ENCODE peak calls at places on chromosomes 1 and 21, in nine cellular contexts. N, Q, W, V, J, G, Z, U and A are unnamed samples.

GRCh38 chr1:97930472-97930871 is 9.6 kb upstream of the DPYD start:
- DNase-seq in N (peak; percentile 57), Q (no peak), W (no peak), V (no peak), J (no peak), G (no peak), Z (no peak), U (no peak), A (peak; percentile 94)

GRCh38 chr1:202144510-202145324 is at the start of gene ARL8A:
- DNase-seq in N (peak; percentile 58), Q (peak; percentile 41), W (peak; percentile 64), V (peak; percentile 90), J (no peak), G (peak; percentile 71), Z (peak; percentile 62), U (peak; percentile 77), A (peak; percentile 19)

GRCh38 chr1:52234014-52234413 is 92.1 kb downstream of the ZFYVE9 start:
- DNase-seq in N (no peak), Q (no peak), W (no peak), V (no peak), J (no peak), G (no peak), Z (no peak), U (no peak), A (no peak)

GRCh38 chr1:67652800-67653199 is 32.2 kb upstream of the GADD45A start:
- DNase-seq in N (no peak), Q (no peak), W (no peak), V (no peak), J (peak; percentile 71), G (no peak), Z (no peak), U (peak; percentile 68), A (peak; percentile 14)

GRCh38 chr1:48566492-48566891 is 94.5 kb upstream of the SPATA6 start:
- DNase-seq in N (no peak), Q (no peak), W (no peak), V (no peak), J (no peak), G (no peak), Z (no peak), U (no peak), A (no peak)

GRCh38 chr1:154353460-154353904 is 28.2 kb downstream of the ATP8B2 start:
- DNase-seq in N (peak; percentile 59), Q (peak; percentile 62), W (no peak), V (no peak), J (no peak), G (peak; percentile 23), Z (no peak), U (no peak), A (no peak)

GRCh38 chr1:231390071-231390470 is 32.0 kb downstream of the EGLN1 start:
- DNase-seq in N (no peak), Q (no peak), W (no peak), V (no peak), J (peak; percentile 21), G (no peak), Z (no peak), U (peak; percentile 52), A (no peak)

GRCh38 chr1:66730462-66730861 is 21.8 kb upstream of the DYNLT5 start:
- DNase-seq in N (no peak), Q (no peak), W (peak; percentile 57), V (no peak), J (no peak), G (no peak), Z (no peak), U (no peak), A (no peak)

GRCh38 chr1:150881331-150882070 is 5.1 kb upstream of the ARNT start:
- DNase-seq in N (no peak), Q (no peak), W (no peak), V (no peak), J (peak; percentile 96), G (no peak), Z (no peak), U (no peak), A (no peak)

GRCh38 chr1:113101588-113101987 is 28.6 kb downstream of the LRIG2 start:
- DNase-seq in N (no peak), Q (no peak), W (no peak), V (no peak), J (no peak), G (no peak), Z (no peak), U (no peak), A (no peak)

GRCh38 chr1:236342403-236343245 is 51.5 kb upstream of the EDARADD start:
- DNase-seq in N (no peak), Q (no peak), W (no peak), V (no peak), J (peak; percentile 3), G (no peak), Z (no peak), U (no peak), A (no peak)

GRCh38 chr1:215156232-215156631 is 73.7 kb downstream of the KCNK2 start:
- DNase-seq in N (no peak), Q (no peak), W (no peak), V (no peak), J (no peak), G (no peak), Z (no peak), U (no peak), A (no peak)

GRCh38 chr21:15224346-15225086 is 159.7 kb upstream of the NRIP1 start:
- DNase-seq in N (no peak), Q (no peak), W (no peak), V (no peak), J (peak; percentile 3), G (no peak), Z (no peak), U (peak; percentile 21), A (no peak)

GRCh38 chr1:24586970-24587820 is 31.3 kb downstream of the NCMAP start:
- DNase-seq in N (peak; percentile 57), Q (peak; percentile 64), W (peak; percentile 81), V (peak; percentile 71), J (peak; percentile 14), G (peak; percentile 69), Z (no peak), U (peak; percentile 52), A (peak; percentile 6)

GRCh38 chr21:42109873-42110525 is 38.9 kb downstream of the UMODL1 start:
- DNase-seq in N (no peak), Q (no peak), W (no peak), V (no peak), J (no peak), G (no peak), Z (no peak), U (no peak), A (no peak)